ENCODE peak calls at places on chromosomes 2 and 18, in five cellular contexts. One of them, this sample, is unnamed.

GRCh38 chr2:235575431-235575830 is 81.6 kb downstream of the AGAP1 start:
- DNase-seq in astrocyte of the spinal cord: no peak
- DNase-seq in fibroblast of pulmonary artery: no peak
- DNase-seq in psoas muscle: no peak
- DNase-seq in cardiac muscle cell: no peak
- DNase-seq in this sample: no peak

GRCh38 chr2:234412726-234413125 is 84.2 kb downstream of the ARL4C start:
- DNase-seq in astrocyte of the spinal cord: no peak
- DNase-seq in fibroblast of pulmonary artery: peak; percentile 38
- DNase-seq in psoas muscle: no peak
- DNase-seq in cardiac muscle cell: no peak
- DNase-seq in this sample: peak; percentile 25

GRCh38 chr2:198325359-198325758 is 521.0 kb downstream of the PLCL1 start:
- DNase-seq in astrocyte of the spinal cord: no peak
- DNase-seq in fibroblast of pulmonary artery: no peak
- DNase-seq in psoas muscle: no peak
- DNase-seq in cardiac muscle cell: no peak
- DNase-seq in this sample: no peak

GRCh38 chr2:65630643-65631042 is 198.2 kb upstream of the SPRED2 start:
- DNase-seq in astrocyte of the spinal cord: peak; percentile 74
- DNase-seq in fibroblast of pulmonary artery: peak; percentile 86
- DNase-seq in psoas muscle: no peak
- DNase-seq in cardiac muscle cell: no peak
- DNase-seq in this sample: peak; percentile 63

GRCh38 chr2:177708660-177709328 is 316.2 kb downstream of the AGPS start:
- DNase-seq in astrocyte of the spinal cord: no peak
- DNase-seq in fibroblast of pulmonary artery: no peak
- DNase-seq in psoas muscle: no peak
- DNase-seq in cardiac muscle cell: no peak
- DNase-seq in this sample: no peak

GRCh38 chr2:160561551-160562280 is 68.1 kb upstream of the RBMS1 start:
- DNase-seq in astrocyte of the spinal cord: peak; percentile 73
- DNase-seq in fibroblast of pulmonary artery: peak; percentile 80
- DNase-seq in psoas muscle: no peak
- DNase-seq in cardiac muscle cell: no peak
- DNase-seq in this sample: peak; percentile 67

GRCh38 chr2:230326453-230327417 is at the start of gene SP140L:
- DNase-seq in astrocyte of the spinal cord: peak; percentile 85
- DNase-seq in fibroblast of pulmonary artery: peak; percentile 84
- DNase-seq in psoas muscle: peak; percentile 81
- DNase-seq in cardiac muscle cell: no peak
- DNase-seq in this sample: peak; percentile 75

GRCh38 chr2:84546551-84546950 is 30.3 kb downstream of the DNAH6 start:
- DNase-seq in astrocyte of the spinal cord: no peak
- DNase-seq in fibroblast of pulmonary artery: no peak
- DNase-seq in psoas muscle: no peak
- DNase-seq in cardiac muscle cell: no peak
- DNase-seq in this sample: no peak

GRCh38 chr2:135586148-135586547 is 54.9 kb downstream of the R3HDM1 start:
- DNase-seq in astrocyte of the spinal cord: no peak
- DNase-seq in fibroblast of pulmonary artery: peak; percentile 11
- DNase-seq in psoas muscle: no peak
- DNase-seq in cardiac muscle cell: peak; percentile 2
- DNase-seq in this sample: no peak

GRCh38 chr18:62844850-62845643 is 129.7 kb downstream of the PHLPP1 start:
- DNase-seq in astrocyte of the spinal cord: no peak
- DNase-seq in fibroblast of pulmonary artery: no peak
- DNase-seq in psoas muscle: no peak
- DNase-seq in cardiac muscle cell: no peak
- DNase-seq in this sample: no peak

GRCh38 chr18:36297419-36298112 is at the start of gene FHOD3:
- DNase-seq in astrocyte of the spinal cord: peak; percentile 70
- DNase-seq in fibroblast of pulmonary artery: peak; percentile 67
- DNase-seq in psoas muscle: peak; percentile 84
- DNase-seq in cardiac muscle cell: peak; percentile 92
- DNase-seq in this sample: peak; percentile 39

GRCh38 chr18:67733094-67733493 is 216.6 kb upstream of the DSEL start:
- DNase-seq in astrocyte of the spinal cord: peak; percentile 68
- DNase-seq in fibroblast of pulmonary artery: peak; percentile 48
- DNase-seq in psoas muscle: no peak
- DNase-seq in cardiac muscle cell: no peak
- DNase-seq in this sample: peak; percentile 90

GRCh38 chr2:274503-274902 is 9.8 kb downstream of the ACP1 start:
- DNase-seq in astrocyte of the spinal cord: no peak
- DNase-seq in fibroblast of pulmonary artery: no peak
- DNase-seq in psoas muscle: no peak
- DNase-seq in cardiac muscle cell: no peak
- DNase-seq in this sample: no peak

GRCh38 chr2:108587621-108588020 is 53.4 kb downstream of the LIMS1 start:
- DNase-seq in astrocyte of the spinal cord: peak; percentile 88
- DNase-seq in fibroblast of pulmonary artery: peak; percentile 82
- DNase-seq in psoas muscle: peak; percentile 71
- DNase-seq in cardiac muscle cell: no peak
- DNase-seq in this sample: peak; percentile 61

GRCh38 chr2:7165736-7166135 is 248.5 kb downstream of the RNF144A start:
- DNase-seq in astrocyte of the spinal cord: no peak
- DNase-seq in fibroblast of pulmonary artery: no peak
- DNase-seq in psoas muscle: no peak
- DNase-seq in cardiac muscle cell: no peak
- DNase-seq in this sample: peak; percentile 5

DNA sequence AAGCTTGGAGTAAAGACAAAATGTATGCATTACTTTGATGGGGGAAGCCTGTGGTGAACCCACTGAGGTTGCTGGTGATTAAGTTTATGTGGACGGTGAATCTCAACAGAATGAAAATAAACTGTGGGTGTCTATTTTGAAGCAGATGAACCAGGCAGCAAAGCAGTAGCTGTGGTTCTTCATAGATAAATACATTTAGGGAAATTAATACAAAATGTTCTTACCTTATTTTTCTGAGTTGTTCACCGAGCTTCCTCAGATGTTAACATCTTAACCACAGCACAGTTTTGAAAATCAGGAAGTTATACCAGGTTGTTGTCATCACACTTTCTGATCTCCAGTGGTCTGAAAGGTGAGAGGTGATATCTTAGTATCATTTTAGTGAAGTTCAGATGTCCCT is 53.9 kb downstream of the NCK2 start:
- DNase-seq in astrocyte of the spinal cord: no peak
- DNase-seq in fibroblast of pulmonary artery: no peak
- DNase-seq in psoas muscle: no peak
- DNase-seq in cardiac muscle cell: no peak
- DNase-seq in this sample: no peak
- H3K4me3 ChIP-seq in astrocyte of the spinal cord: no peak overlapping the region
- H3K4me3 ChIP-seq in fibroblast of pulmonary artery: no peak overlapping the region
- H3K4me3 ChIP-seq in psoas muscle: no peak overlapping the region
- H3K4me3 ChIP-seq in cardiac muscle cell: no peak overlapping the region
- H3K4me3 ChIP-seq in this sample: no peak overlapping the region

DNA sequence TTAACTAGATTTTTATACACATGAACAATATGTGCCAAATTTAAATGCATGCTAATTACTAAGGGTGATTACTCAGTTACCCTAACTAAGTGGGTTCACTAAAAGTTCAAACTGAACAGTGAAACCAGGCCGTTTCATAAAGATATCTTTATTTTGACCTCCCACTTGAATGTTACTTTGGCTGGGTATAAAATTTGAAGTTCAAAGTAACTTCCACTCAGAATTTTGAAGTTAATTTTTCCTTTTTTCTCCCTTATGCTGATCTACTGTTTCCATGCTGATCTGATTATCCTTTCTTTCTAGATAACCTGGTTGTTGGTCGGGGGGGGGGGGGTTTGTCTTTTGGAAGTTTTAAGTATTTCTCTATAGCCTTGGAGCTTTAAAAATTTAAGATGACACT is 25.5 kb upstream of the MAP4K4 start:
- DNase-seq in astrocyte of the spinal cord: no peak
- DNase-seq in fibroblast of pulmonary artery: no peak
- DNase-seq in psoas muscle: no peak
- DNase-seq in cardiac muscle cell: no peak
- DNase-seq in this sample: no peak
- H3K4me3 ChIP-seq in astrocyte of the spinal cord: no peak overlapping the region
- H3K4me3 ChIP-seq in fibroblast of pulmonary artery: no peak overlapping the region
- H3K4me3 ChIP-seq in psoas muscle: no peak overlapping the region
- H3K4me3 ChIP-seq in cardiac muscle cell: no peak overlapping the region
- H3K4me3 ChIP-seq in this sample: no peak overlapping the region

DNA sequence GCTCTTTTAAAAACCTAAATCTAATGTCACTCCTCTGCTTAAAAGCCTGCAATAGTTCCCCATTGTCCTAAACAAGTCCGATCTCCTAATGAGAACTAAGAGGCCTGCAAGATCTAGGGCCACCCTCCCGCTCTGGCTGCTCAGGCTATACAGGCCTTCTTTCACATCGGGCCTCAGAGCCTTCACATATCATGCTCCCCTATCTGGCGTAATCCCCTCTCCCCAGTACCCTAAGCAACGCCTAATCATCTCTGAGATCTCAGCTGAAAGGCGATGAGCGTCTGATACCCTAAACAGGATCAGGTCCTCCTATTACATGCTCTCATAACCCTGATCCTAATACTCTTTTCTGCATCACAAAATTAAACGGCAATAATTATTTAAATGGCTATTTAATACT is 1.8 kb downstream of the MAP4K3 start:
- DNase-seq in astrocyte of the spinal cord: no peak
- DNase-seq in fibroblast of pulmonary artery: peak; percentile 33
- DNase-seq in psoas muscle: no peak
- DNase-seq in cardiac muscle cell: peak; percentile 28
- DNase-seq in this sample: no peak
- H3K4me3 ChIP-seq in astrocyte of the spinal cord: peak overlapping the region; percentile 82
- H3K4me3 ChIP-seq in fibroblast of pulmonary artery: peak overlapping the region; percentile 93
- H3K4me3 ChIP-seq in psoas muscle: peak overlapping the region; percentile 85
- H3K4me3 ChIP-seq in cardiac muscle cell: peak overlapping the region; percentile 94
- H3K4me3 ChIP-seq in this sample: peak overlapping the region; percentile 79

DNA sequence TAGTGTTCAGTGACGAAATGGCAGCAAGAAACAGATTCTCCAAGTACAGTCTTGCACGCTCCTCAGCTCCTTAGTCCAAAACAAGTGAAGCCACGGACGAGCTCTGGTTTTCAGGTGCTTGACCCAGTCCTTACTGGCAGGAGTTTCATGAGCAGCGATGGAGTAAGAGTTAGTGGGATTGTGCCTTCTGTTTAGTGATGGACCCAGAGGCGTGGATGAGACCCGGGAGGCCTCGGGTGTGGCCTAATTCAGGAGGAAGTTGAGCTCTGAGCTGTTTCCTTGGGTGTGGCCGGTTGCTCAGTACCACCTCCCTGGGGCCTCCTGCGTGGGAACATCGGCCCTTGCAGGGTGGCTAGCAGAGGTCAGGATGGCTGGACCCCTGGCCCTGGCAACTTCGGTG is 52.0 kb downstream of the KIF5C start:
- DNase-seq in astrocyte of the spinal cord: no peak
- DNase-seq in fibroblast of pulmonary artery: no peak
- DNase-seq in psoas muscle: no peak
- DNase-seq in cardiac muscle cell: no peak
- DNase-seq in this sample: no peak
- H3K4me3 ChIP-seq in astrocyte of the spinal cord: no peak overlapping the region
- H3K4me3 ChIP-seq in fibroblast of pulmonary artery: no peak overlapping the region
- H3K4me3 ChIP-seq in psoas muscle: no peak overlapping the region
- H3K4me3 ChIP-seq in cardiac muscle cell: no peak overlapping the region
- H3K4me3 ChIP-seq in this sample: no peak overlapping the region

GRCh38 chr2:111918383-111918806 is 20.0 kb downstream of the MERTK start:
- DNase-seq in astrocyte of the spinal cord: peak; percentile 91
- DNase-seq in fibroblast of pulmonary artery: peak; percentile 75
- DNase-seq in psoas muscle: no peak
- DNase-seq in cardiac muscle cell: no peak
- DNase-seq in this sample: peak; percentile 95

GRCh38 chr2:111919362-111919761 is 21.0 kb downstream of the MERTK start:
- DNase-seq in astrocyte of the spinal cord: no peak
- DNase-seq in fibroblast of pulmonary artery: no peak
- DNase-seq in psoas muscle: no peak
- DNase-seq in cardiac muscle cell: no peak
- DNase-seq in this sample: no peak

GRCh38 chr2:111924617-111925107 is 26.3 kb downstream of the MERTK start:
- DNase-seq in astrocyte of the spinal cord: no peak
- DNase-seq in fibroblast of pulmonary artery: no peak
- DNase-seq in psoas muscle: no peak
- DNase-seq in cardiac muscle cell: no peak
- DNase-seq in this sample: no peak

GRCh38 chr2:111923271-111923670 is 24.9 kb downstream of the MERTK start:
- DNase-seq in astrocyte of the spinal cord: peak; percentile 6
- DNase-seq in fibroblast of pulmonary artery: no peak
- DNase-seq in psoas muscle: no peak
- DNase-seq in cardiac muscle cell: no peak
- DNase-seq in this sample: peak; percentile 92

DNA sequence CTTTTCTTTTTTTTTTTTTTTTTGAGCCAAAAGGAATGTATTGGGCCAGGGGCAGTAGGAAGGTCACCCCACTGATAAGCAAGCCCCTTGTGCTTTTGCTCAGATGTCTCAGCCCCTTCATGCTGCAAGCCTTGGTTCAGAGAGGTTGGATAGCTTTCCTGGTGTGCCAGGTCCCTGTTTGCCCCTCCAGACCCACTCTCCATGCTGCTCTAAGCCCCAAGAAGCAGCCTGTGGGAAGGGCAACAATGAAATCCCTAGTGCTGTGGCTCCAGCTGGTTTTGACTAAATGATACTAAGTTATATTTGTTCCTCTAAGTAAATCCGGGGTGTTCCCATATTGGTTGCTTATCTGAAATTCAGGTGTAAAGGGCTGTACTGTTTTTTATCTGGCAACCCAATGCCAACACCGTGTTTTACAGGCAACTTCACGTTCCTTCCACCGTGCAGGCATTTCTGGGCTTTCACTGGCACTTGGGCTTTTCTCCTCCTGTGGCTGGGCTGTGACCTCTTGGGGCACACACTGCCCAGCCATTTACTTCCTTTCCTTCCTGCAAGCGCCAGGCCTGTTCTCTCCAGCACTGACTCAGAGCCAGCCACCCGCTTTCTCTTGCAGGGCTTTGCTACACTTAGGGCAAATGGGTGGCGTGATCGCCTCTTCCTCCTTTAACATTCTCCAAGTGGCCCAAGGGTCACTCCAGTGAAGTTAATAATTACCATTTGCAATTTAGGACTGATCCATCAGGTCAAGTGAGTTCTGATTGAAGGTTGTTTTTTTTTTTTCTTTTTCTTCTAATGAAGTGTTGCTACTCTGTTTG is 21.6 kb downstream of the MERTK start:
- DNase-seq in astrocyte of the spinal cord: peak; percentile 41
- DNase-seq in fibroblast of pulmonary artery: no peak
- DNase-seq in psoas muscle: no peak
- DNase-seq in cardiac muscle cell: no peak
- DNase-seq in this sample: peak; percentile 60
- H3K4me3 ChIP-seq in astrocyte of the spinal cord: no peak overlapping the region
- H3K4me3 ChIP-seq in fibroblast of pulmonary artery: no peak overlapping the region
- H3K4me3 ChIP-seq in psoas muscle: no peak overlapping the region
- H3K4me3 ChIP-seq in cardiac muscle cell: no peak overlapping the region
- H3K4me3 ChIP-seq in this sample: no peak overlapping the region

GRCh38 chr2:176158855-176159677 is 2.0 kb downstream of the HOXD3 start:
- DNase-seq in astrocyte of the spinal cord: no peak
- DNase-seq in fibroblast of pulmonary artery: no peak
- DNase-seq in psoas muscle: no peak
- DNase-seq in cardiac muscle cell: no peak
- DNase-seq in this sample: no peak

GRCh38 chr2:176160251-176161040 is 3.3 kb downstream of the HOXD3 start:
- DNase-seq in astrocyte of the spinal cord: no peak
- DNase-seq in fibroblast of pulmonary artery: no peak
- DNase-seq in psoas muscle: no peak
- DNase-seq in cardiac muscle cell: no peak
- DNase-seq in this sample: no peak

GRCh38 chr2:176158306-176158643 is 1.2 kb downstream of the HOXD3 start:
- DNase-seq in astrocyte of the spinal cord: no peak
- DNase-seq in fibroblast of pulmonary artery: no peak
- DNase-seq in psoas muscle: no peak
- DNase-seq in cardiac muscle cell: no peak
- DNase-seq in this sample: no peak

GRCh38 chr2:176161041-176161785 is 4.1 kb downstream of the HOXD3 start:
- DNase-seq in astrocyte of the spinal cord: no peak
- DNase-seq in fibroblast of pulmonary artery: no peak
- DNase-seq in psoas muscle: no peak
- DNase-seq in cardiac muscle cell: no peak
- DNase-seq in this sample: no peak

GRCh38 chr2:176159678-176160250 is 2.7 kb downstream of the HOXD3 start:
- DNase-seq in astrocyte of the spinal cord: no peak
- DNase-seq in fibroblast of pulmonary artery: no peak
- DNase-seq in psoas muscle: no peak
- DNase-seq in cardiac muscle cell: no peak
- DNase-seq in this sample: no peak
- H3K4me3 ChIP-seq in astrocyte of the spinal cord: no peak overlapping the region
- H3K4me3 ChIP-seq in fibroblast of pulmonary artery: no peak overlapping the region
- H3K4me3 ChIP-seq in psoas muscle: peak overlapping the region; percentile 48
- H3K4me3 ChIP-seq in cardiac muscle cell: no peak overlapping the region
- H3K4me3 ChIP-seq in this sample: peak overlapping the region; percentile 11

This sample was measured in foreskin fibroblast.